ENCODE peak calls at places on chromosome 9, in four cellular contexts. One of them, this sample, is unnamed.

GRCh38 chr9:96567203-96567700 is 52.4 kb downstream of the CDC14B start:
- DNase-seq in Peyer's patch: no peak
- DNase-seq in HCT116: no peak
- DNase-seq in adrenal gland: no peak
- DNase-seq in this sample: no peak

GRCh38 chr9:95429948-95430620 is 86.7 kb downstream of the PTCH1 start:
- DNase-seq in Peyer's patch: no peak
- DNase-seq in HCT116: no peak
- DNase-seq in adrenal gland: no peak
- DNase-seq in this sample: no peak

GRCh38 chr9:110479481-110479880 is 100.1 kb downstream of the SVEP1 start:
- DNase-seq in Peyer's patch: no peak
- DNase-seq in HCT116: no peak
- DNase-seq in adrenal gland: no peak
- DNase-seq in this sample: no peak

GRCh38 chr9:70765935-70766334 is 351.5 kb upstream of the KLF9 start:
- DNase-seq in Peyer's patch: no peak
- DNase-seq in HCT116: no peak
- DNase-seq in adrenal gland: no peak
- DNase-seq in this sample: no peak

GRCh38 chr9:98550206-98550820 is 158.4 kb downstream of the GABBR2 start:
- DNase-seq in Peyer's patch: no peak
- DNase-seq in HCT116: no peak
- DNase-seq in adrenal gland: no peak
- DNase-seq in this sample: peak; percentile 7

GRCh38 chr9:33466565-33467495 is 6.9 kb downstream of the NOL6 start:
- DNase-seq in Peyer's patch: peak; percentile 89
- DNase-seq in HCT116: no peak
- DNase-seq in adrenal gland: peak; percentile 82
- DNase-seq in this sample: peak; percentile 76

GRCh38 chr9:109721021-109721420 is 59.0 kb upstream of the PALM2AKAP2 start:
- DNase-seq in Peyer's patch: no peak
- DNase-seq in HCT116: no peak
- DNase-seq in adrenal gland: no peak
- DNase-seq in this sample: no peak

GRCh38 chr9:38700695-38701094 is 19.2 kb downstream of the FAM240B start:
- DNase-seq in Peyer's patch: no peak
- DNase-seq in HCT116: no peak
- DNase-seq in adrenal gland: no peak
- DNase-seq in this sample: no peak

GRCh38 chr9:4011062-4011461 is 288.8 kb downstream of the GLIS3 start:
- DNase-seq in Peyer's patch: no peak
- DNase-seq in HCT116: no peak
- DNase-seq in adrenal gland: no peak
- DNase-seq in this sample: no peak

GRCh38 chr9:90167920-90168319 is 474.7 kb downstream of the DIRAS2 start:
- DNase-seq in Peyer's patch: no peak
- DNase-seq in HCT116: no peak
- DNase-seq in adrenal gland: no peak
- DNase-seq in this sample: no peak

GRCh38 chr9:107054146-107054545 is 191.2 kb downstream of the ZNF462 start:
- DNase-seq in Peyer's patch: no peak
- DNase-seq in HCT116: no peak
- DNase-seq in adrenal gland: no peak
- DNase-seq in this sample: no peak

GRCh38 chr9:70220216-70220615 is 38.6 kb upstream of the SMC5 start:
- DNase-seq in Peyer's patch: no peak
- DNase-seq in HCT116: no peak
- DNase-seq in adrenal gland: no peak
- DNase-seq in this sample: no peak

GRCh38 chr9:123368023-123368422 is 12.0 kb downstream of the CRB2 start:
- DNase-seq in Peyer's patch: no peak
- DNase-seq in HCT116: no peak
- DNase-seq in adrenal gland: no peak
- DNase-seq in this sample: no peak

GRCh38 chr9:13478235-13478634 is 198.7 kb upstream of the MPDZ start:
- DNase-seq in Peyer's patch: no peak
- DNase-seq in HCT116: no peak
- DNase-seq in adrenal gland: no peak
- DNase-seq in this sample: no peak

GRCh38 chr9:38346811-38347735 is 45.4 kb upstream of the ALDH1B1 start:
- DNase-seq in Peyer's patch: peak; percentile 24
- DNase-seq in HCT116: no peak
- DNase-seq in adrenal gland: peak; percentile 34
- DNase-seq in this sample: peak; percentile 24

GRCh38 chr9:93209097-93209496 is 25.2 kb downstream of the WNK2 start:
- DNase-seq in Peyer's patch: peak; percentile 91
- DNase-seq in HCT116: no peak
- DNase-seq in adrenal gland: no peak
- DNase-seq in this sample: no peak

GRCh38 chr9:93655621-93656425 is 79.4 kb downstream of the PHF2 start:
- DNase-seq in Peyer's patch: peak; percentile 39
- DNase-seq in HCT116: no peak
- DNase-seq in adrenal gland: no peak
- DNase-seq in this sample: peak; percentile 62

GRCh38 chr9:35295369-35296036 is 133.7 kb downstream of the UNC13B start:
- DNase-seq in Peyer's patch: no peak
- DNase-seq in HCT116: no peak
- DNase-seq in adrenal gland: no peak
- DNase-seq in this sample: no peak

GRCh38 chr9:18705763-18706372 is 231.9 kb downstream of the ADAMTSL1 start:
- DNase-seq in Peyer's patch: no peak
- DNase-seq in HCT116: no peak
- DNase-seq in adrenal gland: no peak
- DNase-seq in this sample: no peak

GRCh38 chr9:124399999-124400940 is 15.0 kb downstream of the PSMB7 start:
- DNase-seq in Peyer's patch: no peak
- DNase-seq in HCT116: no peak
- DNase-seq in adrenal gland: no peak
- DNase-seq in this sample: no peak

GRCh38 chr9:89619739-89620138 is 14.9 kb downstream of the GADD45G start:
- DNase-seq in Peyer's patch: no peak
- DNase-seq in HCT116: no peak
- DNase-seq in adrenal gland: no peak
- DNase-seq in this sample: no peak

GRCh38 chr9:134014946-134015345 is 10.3 kb upstream of the BRD3OS start:
- DNase-seq in Peyer's patch: no peak
- DNase-seq in HCT116: no peak
- DNase-seq in adrenal gland: no peak
- DNase-seq in this sample: no peak

GRCh38 chr9:106828082-106828481 is 34.9 kb upstream of the ZNF462 start:
- DNase-seq in Peyer's patch: no peak
- DNase-seq in HCT116: no peak
- DNase-seq in adrenal gland: no peak
- DNase-seq in this sample: no peak

GRCh38 chr9:693460-694390 is 147.8 kb upstream of the DMRT1 start:
- DNase-seq in Peyer's patch: peak; percentile 56
- DNase-seq in HCT116: no peak
- DNase-seq in adrenal gland: peak; percentile 77
- DNase-seq in this sample: peak; percentile 93

GRCh38 chr9:123928471-123929176 is 1.3 kb downstream of the DENND1A start:
- DNase-seq in Peyer's patch: no peak
- DNase-seq in HCT116: no peak
- DNase-seq in adrenal gland: no peak
- DNase-seq in this sample: no peak

GRCh38 chr9:124209279-124209678 is 48.5 kb upstream of the NEK6 start:
- DNase-seq in Peyer's patch: no peak
- DNase-seq in HCT116: no peak
- DNase-seq in adrenal gland: no peak
- DNase-seq in this sample: peak; percentile 40

GRCh38 chr9:24041294-24041693 is 215.3 kb upstream of the ELAVL2 start:
- DNase-seq in Peyer's patch: no peak
- DNase-seq in HCT116: no peak
- DNase-seq in adrenal gland: no peak
- DNase-seq in this sample: no peak

GRCh38 chr9:133342083-133342406 is 5.9 kb downstream of the MED22 start:
- DNase-seq in Peyer's patch: no peak
- DNase-seq in HCT116: no peak
- DNase-seq in adrenal gland: no peak
- DNase-seq in this sample: no peak

GRCh38 chr9:73023025-73023541 is 70.2 kb upstream of the ALDH1A1 start:
- DNase-seq in Peyer's patch: peak; percentile 76
- DNase-seq in HCT116: peak; percentile 62
- DNase-seq in adrenal gland: peak; percentile 65
- DNase-seq in this sample: peak; percentile 75

GRCh38 chr9:134632329-134632728 is 9.3 kb upstream of the COL5A1 start:
- DNase-seq in Peyer's patch: no peak
- DNase-seq in HCT116: no peak
- DNase-seq in adrenal gland: no peak
- DNase-seq in this sample: peak; percentile 32

GRCh38 chr9:127085186-127085585 is 37.2 kb downstream of the ANGPTL2 start:
- DNase-seq in Peyer's patch: peak; percentile 14
- DNase-seq in HCT116: no peak
- DNase-seq in adrenal gland: peak; percentile 17
- DNase-seq in this sample: peak; percentile 36

GRCh38 chr9:116585204-116585603 is 101.9 kb upstream of the TRIM32 start:
- DNase-seq in Peyer's patch: no peak
- DNase-seq in HCT116: no peak
- DNase-seq in adrenal gland: no peak
- DNase-seq in this sample: no peak

GRCh38 chr9:116587919-116588318 is 99.2 kb upstream of the TRIM32 start:
- DNase-seq in Peyer's patch: no peak
- DNase-seq in HCT116: no peak
- DNase-seq in adrenal gland: no peak
- DNase-seq in this sample: no peak

GRCh38 chr9:116585896-116586295 is 101.2 kb upstream of the TRIM32 start:
- DNase-seq in Peyer's patch: no peak
- DNase-seq in HCT116: no peak
- DNase-seq in adrenal gland: no peak
- DNase-seq in this sample: no peak

GRCh38 chr9:116592926-116593325 is 94.2 kb upstream of the TRIM32 start:
- DNase-seq in Peyer's patch: no peak
- DNase-seq in HCT116: no peak
- DNase-seq in adrenal gland: no peak
- DNase-seq in this sample: no peak

GRCh38 chr9:116589392-116590354 is 97.4 kb upstream of the TRIM32 start:
- DNase-seq in Peyer's patch: no peak
- DNase-seq in HCT116: peak; percentile 72
- DNase-seq in adrenal gland: no peak
- DNase-seq in this sample: no peak
- TF ChIP-seq POLR2A in Peyer's patch: no peak
- TF ChIP-seq POLR2A in HCT116: no peak
- TF ChIP-seq POLR2A in adrenal gland: no peak
- TF ChIP-seq POLR2A in this sample: no peak

GRCh38 chr9:136021891-136022681 is 60.9 kb upstream of the UBAC1 start:
- DNase-seq in Peyer's patch: no peak
- DNase-seq in HCT116: no peak
- DNase-seq in adrenal gland: no peak
- DNase-seq in this sample: peak; percentile 61
- TF ChIP-seq CTCF in Peyer's patch: no peak
- TF ChIP-seq CTCF in HCT116: peak; percentile 39
- TF ChIP-seq CTCF in adrenal gland: no peak
- TF ChIP-seq CTCF in this sample: no peak

GRCh38 chr9:130780865-130781504 is 54.1 kb upstream of the ABL1 start:
- DNase-seq in Peyer's patch: peak; percentile 65
- DNase-seq in HCT116: no peak
- DNase-seq in adrenal gland: peak; percentile 85
- DNase-seq in this sample: peak; percentile 95
- TF ChIP-seq POLR2A in Peyer's patch: peak; percentile 36
- TF ChIP-seq POLR2A in HCT116: no peak
- TF ChIP-seq POLR2A in adrenal gland: peak; percentile 68
- TF ChIP-seq POLR2A in this sample: peak; percentile 83

GRCh38 chr9:114404531-114404930 is 16.7 kb upstream of the AKNA start:
- DNase-seq in Peyer's patch: no peak
- DNase-seq in HCT116: no peak
- DNase-seq in adrenal gland: no peak
- DNase-seq in this sample: no peak

GRCh38 chr9:114408646-114409045 is 20.9 kb upstream of the AKNA start:
- DNase-seq in Peyer's patch: no peak
- DNase-seq in HCT116: no peak
- DNase-seq in adrenal gland: no peak
- DNase-seq in this sample: no peak

GRCh38 chr9:114407889-114408288 is 20.1 kb upstream of the AKNA start:
- DNase-seq in Peyer's patch: no peak
- DNase-seq in HCT116: no peak
- DNase-seq in adrenal gland: no peak
- DNase-seq in this sample: no peak

GRCh38 chr9:114405294-114406034 is 17.7 kb upstream of the AKNA start:
- DNase-seq in Peyer's patch: peak; percentile 93
- DNase-seq in HCT116: peak; percentile 48
- DNase-seq in adrenal gland: peak; percentile 90
- DNase-seq in this sample: peak; percentile 87

GRCh38 chr9:114406441-114406840 is 18.7 kb upstream of the AKNA start:
- DNase-seq in Peyer's patch: no peak
- DNase-seq in HCT116: no peak
- DNase-seq in adrenal gland: no peak
- DNase-seq in this sample: no peak
- TF ChIP-seq CTCF in Peyer's patch: no peak
- TF ChIP-seq CTCF in HCT116: no peak
- TF ChIP-seq CTCF in adrenal gland: no peak
- TF ChIP-seq CTCF in this sample: no peak

DNA sequence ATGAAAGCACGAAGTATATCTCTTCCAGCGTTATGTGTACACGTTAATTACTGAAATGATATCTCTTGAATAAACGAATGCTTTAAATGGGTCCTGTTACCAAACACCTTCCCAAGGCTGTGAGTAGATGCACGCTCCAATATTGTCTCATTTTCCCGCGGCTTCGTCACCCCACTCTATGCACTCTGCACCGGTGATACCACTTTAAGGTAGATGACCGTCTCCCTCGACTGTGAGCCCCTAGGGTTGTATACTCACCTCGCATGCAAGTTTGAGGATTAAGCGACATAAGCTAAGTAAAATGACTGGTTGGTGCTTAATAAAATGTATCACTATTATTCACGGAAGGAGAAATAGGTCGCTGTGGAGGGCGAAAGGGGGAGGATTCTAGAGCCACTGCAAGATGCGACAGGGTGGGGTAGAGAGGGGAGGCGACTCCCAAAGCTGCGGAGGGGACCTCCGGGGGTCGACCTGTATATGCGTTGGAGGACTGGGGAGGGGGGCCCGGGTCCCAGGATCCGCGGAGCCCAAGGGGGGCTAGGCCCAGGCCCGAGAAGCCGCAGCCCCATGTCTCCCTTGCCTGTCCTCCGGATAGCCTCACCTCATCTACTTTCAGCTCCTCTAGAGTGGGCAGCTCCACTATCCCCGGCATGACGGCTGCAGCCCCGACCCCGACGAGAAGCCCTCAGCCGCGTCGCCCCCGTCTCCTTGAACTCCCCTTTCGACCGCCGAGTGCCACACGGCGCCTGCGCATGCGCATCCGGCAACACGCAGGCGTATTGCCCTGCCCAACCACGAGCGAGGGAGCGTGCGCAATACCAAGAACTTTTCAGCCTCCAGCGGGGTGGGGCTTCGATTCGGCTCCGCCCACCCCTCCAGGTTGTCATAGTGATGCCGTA is at the start of the genes MORN5 and NDUFA8:
- DNase-seq in Peyer's patch: peak; percentile 98
- DNase-seq in HCT116: peak; percentile 94
- DNase-seq in adrenal gland: peak; percentile 99
- DNase-seq in this sample: peak; percentile 98
- TF ChIP-seq POLR2A in Peyer's patch: peak; percentile 82
- TF ChIP-seq POLR2A in HCT116: peak; percentile 74
- TF ChIP-seq POLR2A in adrenal gland: peak; percentile 83
- TF ChIP-seq POLR2A in this sample: peak; percentile 87

This sample was measured in sigmoid colon.